ENCODE peak calls at places on chromosome 19, in seven cellular contexts. E is pancreas; C is MCF 10A; Y is endothelial cell; U is DND-41; B is neural progenitor cell; T is CD4-positive, alpha-beta T cell. Z is an unnamed sample.

GRCh38 chr19:36113895-36114762 is 546 bp downstream of the POLR2I start:
- DNase-seq in U (no peak), B (peak; percentile 45), C (peak; percentile 40), Y (peak; percentile 9), T (no peak), E (peak; percentile 48), Z (no peak)

GRCh38 chr19:55580628-55581144 is at the start of gene ZNF579:
- DNase-seq in B (peak; percentile 87), Y (peak; percentile 83), E (peak; percentile 90), U (peak; percentile 91), C (peak; percentile 86), T (peak; percentile 63), Z (peak; percentile 95)

GRCh38 chr19:43546581-43546980 is 13.6 kb downstream of the ZNF575 start:
- DNase-seq in Y (no peak), T (no peak), B (no peak), U (no peak), C (no peak), E (no peak), Z (no peak)

GRCh38 chr19:10975374-10976036 is 14.7 kb downstream of the SMARCA4 start:
- DNase-seq in C (no peak), B (no peak), Y (no peak), E (no peak), U (no peak), T (no peak), Z (no peak)

GRCh38 chr19:49469828-49470614 is 4.0 kb upstream of the FLT3LG start:
- DNase-seq in C (no peak), Y (no peak), B (no peak), T (peak; percentile 69), U (peak; percentile 37), E (no peak), Z (no peak)

GRCh38 chr19:3586124-3586626 is 897 bp downstream of the GIPC3 start:
- DNase-seq in Y (peak; percentile 61), B (peak; percentile 79), U (peak; percentile 33), E (no peak), T (peak; percentile 47), C (no peak), Z (no peak)

GRCh38 chr19:2602391-2603181 is 99.9 kb downstream of the GNG7 start:
- DNase-seq in U (no peak), Y (no peak), B (peak; percentile 80), C (peak; percentile 62), E (peak; percentile 83), T (no peak), Z (peak; percentile 47)

GRCh38 chr19:51488491-51488890 is 10.2 kb downstream of the CEACAM18 start:
- DNase-seq in E (no peak), U (no peak), C (no peak), Y (no peak), T (no peak), B (no peak), Z (no peak)

GRCh38 chr19:49149652-49150105 is 5.5 kb downstream of the HRC start:
- DNase-seq in E (peak; percentile 78), B (peak; percentile 92), U (no peak), T (no peak), Y (peak; percentile 73), C (peak; percentile 89), Z (peak; percentile 66)

GRCh38 chr19:50636317-50637085 is 3.2 kb downstream of the SYT3 start:
- DNase-seq in C (no peak), E (no peak), T (no peak), B (no peak), U (no peak), Y (no peak), Z (no peak)

GRCh38 chr19:54160182-54160811 is 776 bp upstream of the LENG1 start:
- DNase-seq in U (peak; percentile 25), B (peak; percentile 59), Y (no peak), E (peak; percentile 51), T (no peak), C (no peak), Z (no peak)

GRCh38 chr19:3218037-3218661 is 6.3 kb upstream of the CELF5 start:
- DNase-seq in B (no peak), C (no peak), Y (no peak), T (no peak), E (no peak), U (no peak), Z (no peak)

GRCh38 chr19:49690656-49691242 is at the start of gene CPT1C:
- DNase-seq in T (peak; percentile 33), U (no peak), C (peak; percentile 52), B (peak; percentile 95), Y (peak; percentile 79), E (peak; percentile 84), Z (no peak)

GRCh38 chr19:16495982-16496612 is at the start of the genes C19orf44 and CALR3:
- DNase-seq in T (peak; percentile 95), U (peak; percentile 98), Y (peak; percentile 96), B (peak; percentile 100), E (peak; percentile 98), C (peak; percentile 100), Z (peak; percentile 94)
- TF ChIP-seq CTCF in T (no peak), U (no peak), Y (no peak), B (no peak), E (no peak), C (no peak), Z (no peak)

DNA sequence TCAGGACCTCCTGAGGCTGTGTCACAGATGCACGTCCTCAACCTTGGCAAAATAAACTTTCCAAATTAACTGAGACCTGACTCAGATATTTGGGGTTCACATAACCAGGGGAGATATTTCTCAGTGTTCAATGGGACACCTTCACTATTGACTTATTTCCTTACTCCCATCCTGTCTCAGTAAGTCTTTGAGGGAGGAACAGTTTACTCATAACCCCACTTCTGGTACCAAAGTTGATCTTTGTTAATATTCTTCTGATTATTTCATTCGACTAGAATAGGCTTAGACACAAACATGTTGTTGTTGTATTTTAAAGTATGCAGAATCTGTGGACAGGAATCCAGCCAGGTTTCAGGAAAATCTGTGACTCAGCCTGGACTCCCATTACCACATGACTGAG is 34.6 kb upstream of the CHST8 start:
- DNase-seq in B (no peak), U (no peak), C (no peak), E (no peak), T (no peak), Y (no peak), Z (no peak)
- TF ChIP-seq CTCF in B (no peak), U (no peak), C (no peak), E (no peak), T (no peak), Y (no peak), Z (no peak)

GRCh38 chr19:38653028-38653571 is 5.7 kb downstream of the ACTN4 start:
- DNase-seq in C (peak; percentile 39), E (peak; percentile 38), Y (no peak), U (no peak), B (no peak), T (no peak), Z (peak; percentile 63)
- TF ChIP-seq CTCF in C (no peak), E (no peak), Y (no peak), U (no peak), B (no peak), T (no peak), Z (no peak)

DNA sequence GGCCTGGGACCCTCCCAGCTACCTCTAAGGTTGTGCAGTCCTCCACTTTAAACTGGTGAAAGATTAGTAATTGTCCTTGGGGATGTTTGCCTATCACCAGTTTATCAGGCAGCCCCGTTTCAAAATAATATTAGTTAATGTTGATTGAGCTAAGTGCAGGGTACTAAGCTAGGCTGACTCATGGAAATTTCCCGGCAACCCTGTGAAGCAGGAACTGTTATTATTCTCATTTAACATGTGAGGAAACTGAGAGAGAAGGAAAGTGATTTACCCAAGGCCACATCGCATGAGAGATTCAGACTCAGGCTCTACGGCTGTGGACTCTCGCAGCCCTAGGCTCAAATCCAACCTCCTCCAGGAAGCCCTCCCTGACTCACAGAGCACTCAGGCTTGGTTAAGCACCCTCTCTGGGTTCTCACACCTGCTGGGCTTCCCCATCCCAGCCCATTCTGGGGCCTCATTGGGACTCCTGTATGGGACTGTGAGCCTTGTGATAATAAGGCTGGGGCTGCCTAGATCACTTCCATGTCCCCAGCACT is 19.7 kb downstream of the CLPTM1 start:
- DNase-seq in E (no peak), U (no peak), C (no peak), T (no peak), Y (no peak), B (no peak), Z (no peak)
- TF ChIP-seq CTCF in E (no peak), U (no peak), C (no peak), T (no peak), Y (no peak), B (no peak), Z (no peak)

GRCh38 chr19:18489627-18490184 is 32.2 kb downstream of the ELL start:
- DNase-seq in T (no peak), Y (no peak), U (no peak), C (no peak), E (no peak), B (no peak), Z (no peak)

GRCh38 chr19:18490719-18491118 is 31.2 kb downstream of the ELL start:
- DNase-seq in T (no peak), Y (no peak), B (no peak), U (no peak), E (no peak), C (no peak), Z (no peak)

GRCh38 chr19:18488403-18488723 is 33.5 kb downstream of the ELL start:
- DNase-seq in E (no peak), Y (no peak), B (no peak), C (peak; percentile 22), U (no peak), T (no peak), Z (peak; percentile 14)

GRCh38 chr19:18487576-18488402 is 34.1 kb downstream of the ELL start:
- DNase-seq in B (no peak), Y (no peak), T (no peak), C (no peak), E (no peak), U (no peak), Z (no peak)

GRCh38 chr19:18488838-18489626 is 32.8 kb downstream of the ELL start:
- DNase-seq in Y (peak; percentile 62), C (peak; percentile 33), T (no peak), U (no peak), B (peak; percentile 81), E (peak; percentile 79), Z (peak; percentile 22)
- TF ChIP-seq CTCF in Y (peak; percentile 9), C (no peak), T (no peak), U (peak; percentile 39), B (peak; percentile 59), E (peak; percentile 23), Z (no peak)

DNA sequence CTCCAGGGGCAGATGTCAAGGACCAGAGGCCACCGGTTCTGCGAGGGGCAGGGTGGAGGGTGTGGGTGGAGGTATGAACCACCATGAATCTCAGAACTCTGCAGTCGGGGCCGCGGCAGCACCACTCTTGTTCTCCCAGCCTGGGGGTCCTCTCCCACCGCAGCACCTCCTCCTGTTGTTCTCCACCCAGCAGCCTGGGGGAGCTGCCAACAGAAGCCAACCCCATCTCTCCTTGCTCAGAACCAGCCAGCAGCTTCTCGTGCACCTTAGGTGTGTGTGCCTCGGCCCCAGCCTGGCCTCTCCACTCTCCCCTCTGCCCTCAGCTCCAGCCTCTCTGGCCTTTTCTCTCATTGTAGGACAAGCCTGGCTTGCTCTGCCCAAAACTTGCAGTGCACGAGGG is 31.9 kb upstream of the CCNE1 start:
- DNase-seq in B (peak; percentile 28), Y (no peak), T (no peak), E (no peak), U (no peak), C (no peak), Z (no peak)
- TF ChIP-seq CTCF in B (peak; percentile 18), Y (no peak), T (no peak), E (no peak), U (peak; percentile 35), C (no peak), Z (no peak)

GRCh38 chr19:4730740-4731171 is 7.1 kb upstream of the DPP9 start:
- DNase-seq in T (peak; percentile 57), B (no peak), C (peak; percentile 39), E (no peak), Y (peak; percentile 59), U (peak; percentile 60), Z (peak; percentile 57)
- TF ChIP-seq CTCF in T (peak; percentile 46), B (peak; percentile 52), C (peak; percentile 53), E (no peak), Y (peak; percentile 63), U (peak; percentile 72), Z (peak; percentile 28)

Z was measured in Calu3.